ENCODE peak calls at places on chromosomes 1 and 21, in five cellular contexts. One of them, this sample, is unnamed.

GRCh38 chr1:175209493-175209921 is 16.9 kb upstream of the KIAA0040 start:
- DNase-seq in stimulated activated CD8-positive, alpha-beta memory T cell treated with anti-CD3 and anti-CD28 coated beads, Interleukin-15, amount 100 ng/mL, for 1 hour: no peak
- DNase-seq in T-helper 9 cell: no peak
- DNase-seq in anterior cingulate cortex: no peak
- DNase-seq in MCF 10A: no peak
- DNase-seq in this sample: no peak

GRCh38 chr1:156337888-156338179 is 258 bp downstream of the CCT3 start:
- DNase-seq in stimulated activated CD8-positive, alpha-beta memory T cell treated with anti-CD3 and anti-CD28 coated beads, Interleukin-15, amount 100 ng/mL, for 1 hour: peak
- DNase-seq in T-helper 9 cell: peak
- DNase-seq in anterior cingulate cortex: no peak
- DNase-seq in MCF 10A: no peak
- DNase-seq in this sample: no peak

GRCh38 chr1:204323887-204324286 is 35.8 kb downstream of the PLEKHA6 start:
- DNase-seq in stimulated activated CD8-positive, alpha-beta memory T cell treated with anti-CD3 and anti-CD28 coated beads, Interleukin-15, amount 100 ng/mL, for 1 hour: no peak
- DNase-seq in T-helper 9 cell: no peak
- DNase-seq in anterior cingulate cortex: no peak
- DNase-seq in MCF 10A: peak
- DNase-seq in this sample: no peak

GRCh38 chr1:195096051-195096521 is 1512.2 kb downstream of the KCNT2 start:
- DNase-seq in stimulated activated CD8-positive, alpha-beta memory T cell treated with anti-CD3 and anti-CD28 coated beads, Interleukin-15, amount 100 ng/mL, for 1 hour: no peak
- DNase-seq in T-helper 9 cell: no peak
- DNase-seq in anterior cingulate cortex: no peak
- DNase-seq in MCF 10A: no peak
- DNase-seq in this sample: no peak

GRCh38 chr1:154520333-154520732 is 18.1 kb upstream of the SHE start:
- DNase-seq in stimulated activated CD8-positive, alpha-beta memory T cell treated with anti-CD3 and anti-CD28 coated beads, Interleukin-15, amount 100 ng/mL, for 1 hour: no peak
- DNase-seq in T-helper 9 cell: no peak
- DNase-seq in anterior cingulate cortex: no peak
- DNase-seq in MCF 10A: peak
- DNase-seq in this sample: no peak

GRCh38 chr21:17514124-17514481 is 1.3 kb downstream of the CXADR start:
- DNase-seq in stimulated activated CD8-positive, alpha-beta memory T cell treated with anti-CD3 and anti-CD28 coated beads, Interleukin-15, amount 100 ng/mL, for 1 hour: no peak
- DNase-seq in T-helper 9 cell: no peak
- DNase-seq in anterior cingulate cortex: no peak
- DNase-seq in MCF 10A: peak
- DNase-seq in this sample: peak

GRCh38 chr1:193176113-193176512 is 10.3 kb downstream of the B3GALT2 start:
- DNase-seq in stimulated activated CD8-positive, alpha-beta memory T cell treated with anti-CD3 and anti-CD28 coated beads, Interleukin-15, amount 100 ng/mL, for 1 hour: no peak
- DNase-seq in T-helper 9 cell: no peak
- DNase-seq in anterior cingulate cortex: no peak
- DNase-seq in MCF 10A: no peak
- DNase-seq in this sample: no peak

GRCh38 chr21:34550400-34550799 is 38.4 kb upstream of the KCNE1 start:
- DNase-seq in stimulated activated CD8-positive, alpha-beta memory T cell treated with anti-CD3 and anti-CD28 coated beads, Interleukin-15, amount 100 ng/mL, for 1 hour: no peak
- DNase-seq in T-helper 9 cell: no peak
- DNase-seq in anterior cingulate cortex: no peak
- DNase-seq in MCF 10A: no peak
- DNase-seq in this sample: no peak

GRCh38 chr21:32916522-32917099 is 109.1 kb upstream of the OLIG2 start:
- DNase-seq in stimulated activated CD8-positive, alpha-beta memory T cell treated with anti-CD3 and anti-CD28 coated beads, Interleukin-15, amount 100 ng/mL, for 1 hour: no peak
- DNase-seq in T-helper 9 cell: no peak
- DNase-seq in anterior cingulate cortex: no peak
- DNase-seq in MCF 10A: peak
- DNase-seq in this sample: no peak

GRCh38 chr1:176876966-176877515 is 287.5 kb downstream of the ASTN1 start:
- DNase-seq in stimulated activated CD8-positive, alpha-beta memory T cell treated with anti-CD3 and anti-CD28 coated beads, Interleukin-15, amount 100 ng/mL, for 1 hour: no peak
- DNase-seq in T-helper 9 cell: no peak
- DNase-seq in anterior cingulate cortex: no peak
- DNase-seq in MCF 10A: no peak
- DNase-seq in this sample: no peak

GRCh38 chr1:156104065-156104810 is 10.3 kb upstream of the LMNA start:
- DNase-seq in stimulated activated CD8-positive, alpha-beta memory T cell treated with anti-CD3 and anti-CD28 coated beads, Interleukin-15, amount 100 ng/mL, for 1 hour: no peak
- DNase-seq in T-helper 9 cell: peak
- DNase-seq in anterior cingulate cortex: peak
- DNase-seq in MCF 10A: peak
- DNase-seq in this sample: peak

GRCh38 chr1:232574867-232575523 is 54.9 kb downstream of the SIPA1L2 start:
- DNase-seq in stimulated activated CD8-positive, alpha-beta memory T cell treated with anti-CD3 and anti-CD28 coated beads, Interleukin-15, amount 100 ng/mL, for 1 hour: no peak
- DNase-seq in T-helper 9 cell: no peak
- DNase-seq in anterior cingulate cortex: no peak
- DNase-seq in MCF 10A: peak
- DNase-seq in this sample: peak

GRCh38 chr1:243254233-243254926 is 701 bp downstream of the CEP170 start:
- DNase-seq in stimulated activated CD8-positive, alpha-beta memory T cell treated with anti-CD3 and anti-CD28 coated beads, Interleukin-15, amount 100 ng/mL, for 1 hour: peak
- DNase-seq in T-helper 9 cell: peak
- DNase-seq in anterior cingulate cortex: peak
- DNase-seq in MCF 10A: peak
- DNase-seq in this sample: peak

GRCh38 chr1:53130878-53131589 is 11.4 kb downstream of the SLC1A7 start:
- DNase-seq in stimulated activated CD8-positive, alpha-beta memory T cell treated with anti-CD3 and anti-CD28 coated beads, Interleukin-15, amount 100 ng/mL, for 1 hour: no peak
- DNase-seq in T-helper 9 cell: no peak
- DNase-seq in anterior cingulate cortex: no peak
- DNase-seq in MCF 10A: no peak
- DNase-seq in this sample: no peak

GRCh38 chr1:110188116-110188618 is 21.9 kb upstream of the KCNC4 start:
- DNase-seq in stimulated activated CD8-positive, alpha-beta memory T cell treated with anti-CD3 and anti-CD28 coated beads, Interleukin-15, amount 100 ng/mL, for 1 hour: no peak
- DNase-seq in T-helper 9 cell: no peak
- DNase-seq in anterior cingulate cortex: no peak
- DNase-seq in MCF 10A: peak
- DNase-seq in this sample: peak

GRCh38 chr1:246182149-246182851 is 324.8 kb downstream of the SMYD3 start:
- DNase-seq in stimulated activated CD8-positive, alpha-beta memory T cell treated with anti-CD3 and anti-CD28 coated beads, Interleukin-15, amount 100 ng/mL, for 1 hour: no peak
- DNase-seq in T-helper 9 cell: no peak
- DNase-seq in anterior cingulate cortex: no peak
- DNase-seq in MCF 10A: no peak
- DNase-seq in this sample: no peak

GRCh38 chr1:151210830-151211229 is 12.5 kb downstream of the PIP5K1A start:
- DNase-seq in stimulated activated CD8-positive, alpha-beta memory T cell treated with anti-CD3 and anti-CD28 coated beads, Interleukin-15, amount 100 ng/mL, for 1 hour: no peak
- DNase-seq in T-helper 9 cell: no peak
- DNase-seq in anterior cingulate cortex: no peak
- DNase-seq in MCF 10A: no peak
- DNase-seq in this sample: peak

GRCh38 chr1:33365560-33365997 is 44.7 kb upstream of the A3GALT2 start:
- DNase-seq in stimulated activated CD8-positive, alpha-beta memory T cell treated with anti-CD3 and anti-CD28 coated beads, Interleukin-15, amount 100 ng/mL, for 1 hour: no peak
- DNase-seq in T-helper 9 cell: no peak
- DNase-seq in anterior cingulate cortex: no peak
- DNase-seq in MCF 10A: no peak
- DNase-seq in this sample: no peak

GRCh38 chr21:29185172-29185571 is 54.7 kb downstream of the MAP3K7CL start:
- DNase-seq in stimulated activated CD8-positive, alpha-beta memory T cell treated with anti-CD3 and anti-CD28 coated beads, Interleukin-15, amount 100 ng/mL, for 1 hour: no peak
- DNase-seq in T-helper 9 cell: no peak
- DNase-seq in anterior cingulate cortex: no peak
- DNase-seq in MCF 10A: no peak
- DNase-seq in this sample: no peak

GRCh38 chr1:1132928-1133750 is 17.2 kb upstream of the C1orf159 start:
- DNase-seq in stimulated activated CD8-positive, alpha-beta memory T cell treated with anti-CD3 and anti-CD28 coated beads, Interleukin-15, amount 100 ng/mL, for 1 hour: no peak
- DNase-seq in T-helper 9 cell: no peak
- DNase-seq in anterior cingulate cortex: no peak
- DNase-seq in MCF 10A: no peak
- DNase-seq in this sample: no peak

GRCh38 chr1:179706339-179706941 is 36.7 kb upstream of the FAM163A start:
- DNase-seq in stimulated activated CD8-positive, alpha-beta memory T cell treated with anti-CD3 and anti-CD28 coated beads, Interleukin-15, amount 100 ng/mL, for 1 hour: peak
- DNase-seq in T-helper 9 cell: peak
- DNase-seq in anterior cingulate cortex: no peak
- DNase-seq in MCF 10A: peak
- DNase-seq in this sample: peak

GRCh38 chr1:61241864-61242472 is 159.6 kb downstream of the NFIA start:
- DNase-seq in stimulated activated CD8-positive, alpha-beta memory T cell treated with anti-CD3 and anti-CD28 coated beads, Interleukin-15, amount 100 ng/mL, for 1 hour: no peak
- DNase-seq in T-helper 9 cell: no peak
- DNase-seq in anterior cingulate cortex: no peak
- DNase-seq in MCF 10A: no peak
- DNase-seq in this sample: no peak

GRCh38 chr1:240765732-240766363 is 153.9 kb upstream of the GREM2 start:
- DNase-seq in stimulated activated CD8-positive, alpha-beta memory T cell treated with anti-CD3 and anti-CD28 coated beads, Interleukin-15, amount 100 ng/mL, for 1 hour: no peak
- DNase-seq in T-helper 9 cell: no peak
- DNase-seq in anterior cingulate cortex: no peak
- DNase-seq in MCF 10A: peak
- DNase-seq in this sample: peak

GRCh38 chr1:31569773-31570172 is 6.5 kb upstream of the TINAGL1 start:
- DNase-seq in stimulated activated CD8-positive, alpha-beta memory T cell treated with anti-CD3 and anti-CD28 coated beads, Interleukin-15, amount 100 ng/mL, for 1 hour: no peak
- DNase-seq in T-helper 9 cell: no peak
- DNase-seq in anterior cingulate cortex: no peak
- DNase-seq in MCF 10A: no peak
- DNase-seq in this sample: no peak

GRCh38 chr1:65470766-65471165 is 50.3 kb downstream of the LEPR start:
- DNase-seq in stimulated activated CD8-positive, alpha-beta memory T cell treated with anti-CD3 and anti-CD28 coated beads, Interleukin-15, amount 100 ng/mL, for 1 hour: no peak
- DNase-seq in T-helper 9 cell: no peak
- DNase-seq in anterior cingulate cortex: no peak
- DNase-seq in MCF 10A: no peak
- DNase-seq in this sample: no peak